ENCODE peak calls at places on chromosome 17, in ten cellular contexts. H is left lung, F is adrenal gland, K is stomach, I is pancreas, S is cardiac muscle cell, V is testis, G is neural progenitor cell, D is body of pancreas, T is sigmoid colon. W is an unnamed sample.

GRCh38 chr17:28405632-28406477 is at the start of gene SLC46A1:
- DNase-seq in H (peak; percentile 91), F (peak; percentile 45), K (peak; percentile 65), I (peak; percentile 81), S (peak; percentile 37), V (peak; percentile 74), G (peak; percentile 68), D (peak; percentile 72), T (peak; percentile 81), W (peak; percentile 73)

GRCh38 chr17:40568074-40568836 is 3.0 kb upstream of the CCR7 start:
- DNase-seq in H (no peak), F (no peak), K (no peak), I (peak; percentile 23), S (no peak), V (no peak), G (no peak), D (no peak), T (no peak), W (no peak)

GRCh38 chr17:17900615-17901520 is 64.1 kb upstream of the SREBF1 start:
- DNase-seq in H (no peak), F (peak; percentile 94), K (peak; percentile 60), I (no peak), S (peak; percentile 98), V (peak; percentile 90), G (no peak), D (peak; percentile 81), T (peak; percentile 94), W (peak; percentile 78)

GRCh38 chr17:57955183-57955952 is at the start of gene CUEDC1:
- DNase-seq in H (peak; percentile 98), F (peak; percentile 81), K (peak; percentile 84), I (peak; percentile 93), S (peak; percentile 70), V (peak; percentile 68), G (peak; percentile 86), D (peak; percentile 85), T (peak; percentile 93), W (peak; percentile 77)

GRCh38 chr17:31997005-31997404 is 10.2 kb upstream of the LRRC37B start:
- DNase-seq in H (no peak), F (no peak), K (no peak), I (no peak), S (no peak), V (no peak), G (no peak), D (no peak), T (no peak), W (no peak)

GRCh38 chr17:68131456-68131855 is 95.9 kb downstream of the KPNA2 start:
- DNase-seq in H (no peak), F (no peak), K (no peak), I (no peak), S (no peak), V (no peak), G (no peak), D (no peak), T (no peak), W (no peak)

GRCh38 chr17:37844158-37844976 is 79.8 kb upstream of the TBC1D3K start:
- DNase-seq in H (peak; percentile 90), F (peak; percentile 59), K (peak; percentile 58), I (peak; percentile 80), S (peak; percentile 67), V (peak; percentile 34), G (peak; percentile 85), D (peak; percentile 51), T (no peak), W (peak; percentile 30)

GRCh38 chr17:75059369-75060345 is 12.6 kb downstream of the KCTD2 start:
- DNase-seq in H (no peak), F (no peak), K (no peak), I (no peak), S (peak; percentile 75), V (peak; percentile 53), G (no peak), D (no peak), T (peak; percentile 82), W (peak; percentile 71)

GRCh38 chr17:16425202-16425601 is 9.8 kb downstream of the TRPV2 start:
- DNase-seq in H (no peak), F (no peak), K (no peak), I (no peak), S (no peak), V (no peak), G (no peak), D (peak; percentile 39), T (no peak), W (no peak)

GRCh38 chr17:83196088-83196765 is 116.8 kb downstream of the METRNL start:
- DNase-seq in H (peak; percentile 41), F (peak; percentile 8), K (no peak), I (peak; percentile 29), S (peak; percentile 55), V (peak; percentile 37), G (no peak), D (peak; percentile 8), T (peak; percentile 71), W (peak; percentile 1)

GRCh38 chr17:42521036-42521435 is 15.0 kb upstream of the NAGLU start:
- DNase-seq in H (no peak), F (peak; percentile 49), K (no peak), I (no peak), S (no peak), V (no peak), G (no peak), D (no peak), T (no peak), W (no peak)

GRCh38 chr17:70208825-70209555 is 39.7 kb downstream of the KCNJ2 start:
- DNase-seq in H (no peak), F (no peak), K (no peak), I (no peak), S (no peak), V (no peak), G (no peak), D (no peak), T (no peak), W (no peak)

GRCh38 chr17:45715787-45716186 is 68.3 kb upstream of the CRHR1 start:
- DNase-seq in H (no peak), F (no peak), K (no peak), I (no peak), S (no peak), V (no peak), G (no peak), D (no peak), T (no peak), W (no peak)

DNA sequence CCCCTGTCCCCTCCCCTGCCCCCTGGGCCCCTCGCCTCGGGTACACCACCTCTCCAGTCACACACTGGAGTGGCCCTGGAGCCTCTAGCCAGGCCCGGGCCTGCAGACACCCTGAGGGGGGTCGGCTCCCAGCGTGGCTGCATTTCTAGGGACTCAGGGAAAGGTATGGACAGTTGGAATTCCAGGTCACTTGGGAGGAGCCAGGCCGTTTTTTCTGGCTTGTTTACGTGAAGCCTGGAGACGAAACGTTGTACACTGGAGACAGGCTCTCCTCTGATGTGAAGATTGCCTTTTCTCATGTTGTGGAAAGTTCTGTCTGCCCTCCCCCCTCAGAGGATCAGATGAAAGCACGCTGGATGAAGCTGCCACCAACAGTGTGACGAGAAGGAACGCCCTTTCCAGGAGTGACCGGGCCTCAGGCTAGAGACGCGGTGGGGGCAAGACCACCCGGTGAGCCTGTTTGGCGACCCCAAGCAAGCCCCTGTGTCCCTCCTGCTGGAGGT is 4.0 kb upstream of the PPP1R27 start:
- DNase-seq in H (no peak), F (no peak), K (no peak), I (no peak), S (no peak), V (no peak), G (no peak), D (no peak), T (no peak), W (no peak)
- H3K4me1 ChIP-seq in H (peaks cover 3% of the 10 kb centered on the region), F (peaks cover 8% of the 10 kb centered on the region), K (peaks cover 6% of the 10 kb centered on the region), I (peaks cover 3% of the 10 kb centered on the region), S (peaks cover 5% of the 10 kb centered on the region), V (no peaks in the 10 kb centered on the region), G (peaks cover 5% of the 10 kb centered on the region), D (peaks cover 37% of the 10 kb centered on the region), T (peaks cover 5% of the 10 kb centered on the region), W (peaks cover 10% of the 10 kb centered on the region)

GRCh38 chr17:78446833-78447232 is 68.4 kb downstream of the PGS1 start:
- DNase-seq in H (peak; percentile 10), F (no peak), K (no peak), I (no peak), S (no peak), V (no peak), G (no peak), D (no peak), T (no peak), W (no peak)
- TF ChIP-seq CTCF in H (no peak), F (no peak), K (no peak), I (no peak), S (no peak), V (no peak), G (no peak), D (no peak), T (no peak), W (no peak)

GRCh38 chr17:44348234-44348987 is 3.3 kb downstream of the GRN start:
- DNase-seq in H (peak; percentile 83), F (peak; percentile 60), K (no peak), I (no peak), S (no peak), V (no peak), G (no peak), D (no peak), T (no peak), W (no peak)
- H3K4me3 ChIP-seq in H (no peak overlapping the region), F (no peak overlapping the region), K (no peak overlapping the region), I (no peak overlapping the region), S (no peak overlapping the region), V (no peak overlapping the region), G (no peak overlapping the region), D (no peak overlapping the region), T (no peak overlapping the region), W (no peak overlapping the region)

GRCh38 chr17:49975531-49975930 is 6.5 kb downstream of the DLX4 start:
- DNase-seq in H (peak; percentile 52), F (no peak), K (no peak), I (no peak), S (no peak), V (no peak), G (no peak), D (no peak), T (no peak), W (no peak)

GRCh38 chr17:49977463-49978389 is 8.7 kb downstream of the DLX4 start:
- DNase-seq in H (no peak), F (no peak), K (no peak), I (no peak), S (no peak), V (no peak), G (no peak), D (no peak), T (no peak), W (no peak)

GRCh38 chr17:49978501-49978900 is 9.5 kb downstream of the DLX4 start:
- DNase-seq in H (no peak), F (no peak), K (no peak), I (no peak), S (peak; percentile 12), V (no peak), G (no peak), D (no peak), T (no peak), W (no peak)

GRCh38 chr17:49976163-49976827 is 7.3 kb downstream of the DLX4 start:
- DNase-seq in H (no peak), F (no peak), K (no peak), I (no peak), S (no peak), V (no peak), G (no peak), D (peak; percentile 71), T (no peak), W (no peak)

GRCh38 chr17:49976828-49977202 is 7.8 kb downstream of the DLX4 start:
- DNase-seq in H (no peak), F (no peak), K (no peak), I (no peak), S (no peak), V (no peak), G (no peak), D (no peak), T (no peak), W (no peak)
- H3K4me1 ChIP-seq in H (peaks cover 9% of the 10 kb centered on the region), F (peaks cover 7% of the 10 kb centered on the region), K (peaks cover 11% of the 10 kb centered on the region), I (no peaks in the 10 kb centered on the region), S (peaks cover 8% of the 10 kb centered on the region), V (peaks cover 6% of the 10 kb centered on the region), G (peaks cover 87% of the 10 kb centered on the region), D (peaks cover 18% of the 10 kb centered on the region), T (peaks cover 12% of the 10 kb centered on the region), W (peaks cover 7% of the 10 kb centered on the region)

W was measured in thyroid gland.